ENCODE peak calls at places on chromosomes 12 and 14, in four cellular contexts. U, T, E and J are unnamed samples.

GRCh38 chr12:83161451-83161850 is 474.7 kb downstream of the TMTC2 start:
- DNase-seq in U (no peak), T (no peak), E (no peak), J (no peak)

GRCh38 chr14:59123975-59124374 is 64.5 kb upstream of the DAAM1 start:
- DNase-seq in U (no peak), T (no peak), E (no peak), J (no peak)

GRCh38 chr12:3944620-3945019 is 71.4 kb upstream of the PARP11 start:
- DNase-seq in U (no peak), T (no peak), E (no peak), J (no peak)

GRCh38 chr14:73696466-73697390 is 17.5 kb downstream of the PNMA1 start:
- DNase-seq in U (peak; percentile 65), T (no peak), E (no peak), J (no peak)

GRCh38 chr14:71754422-71755095 is 177.7 kb upstream of the RGS6 start:
- DNase-seq in U (no peak), T (no peak), E (no peak), J (no peak)

GRCh38 chr14:104650057-104650980 is 39.1 kb upstream of the INF2 start:
- DNase-seq in U (peak; percentile 93), T (peak; percentile 39), E (peak; percentile 66), J (peak; percentile 89)

GRCh38 chr12:24565300-24565699 is 383.6 kb downstream of the BCAT1 start:
- DNase-seq in U (no peak), T (no peak), E (no peak), J (no peak)

GRCh38 chr12:124867389-124867930 is 3.8 kb upstream of the SCARB1 start:
- DNase-seq in U (no peak), T (no peak), E (no peak), J (no peak)

GRCh38 chr14:69261761-69262331 is 1.9 kb downstream of the GALNT16 start:
- DNase-seq in U (peak; percentile 29), T (no peak), E (peak; percentile 68), J (no peak)

GRCh38 chr12:86945685-86946196 is 689.5 kb upstream of the MGAT4C start:
- DNase-seq in U (no peak), T (no peak), E (no peak), J (no peak)

GRCh38 chr12:110794623-110795280 is 52.0 kb upstream of the CCDC63 start:
- DNase-seq in U (no peak), T (no peak), E (peak; percentile 90), J (no peak)

GRCh38 chr12:93122089-93122488 is 193.0 kb upstream of the EEA1 start:
- DNase-seq in U (no peak), T (no peak), E (no peak), J (no peak)

GRCh38 chr12:2836576-2836975 is 1.7 kb upstream of the NRIP2 start:
- DNase-seq in U (no peak), T (no peak), E (no peak), J (no peak)

GRCh38 chr14:100658514-100658886 is 68.2 kb upstream of the DLK1 start:
- DNase-seq in U (no peak), T (no peak), E (no peak), J (no peak)

GRCh38 chr12:67222302-67222701 is 46.9 kb upstream of the CAND1 start:
- DNase-seq in U (no peak), T (no peak), E (no peak), J (no peak)

GRCh38 chr14:75927564-75928087 is 54.2 kb downstream of the TGFB3 start:
- DNase-seq in U (no peak), T (no peak), E (no peak), J (no peak)

GRCh38 chr14:99199854-99200653 is 71.9 kb downstream of the BCL11B start:
- DNase-seq in U (no peak), T (no peak), E (no peak), J (no peak)